ENCODE peak calls at places on chromosome 11, in eight cellular contexts. Q is AG09309; J is GM20000; R is activated CD8-positive, alpha-beta T cell treated with anti-CD3 and anti-CD28 coated beads for 36 hours; O is transverse colon; Z is adrenal gland; Y is cardiac fibroblast; A is kidney epithelial cell. B is an unnamed sample.

GRCh38 chr11:66878554-66878953 is 21.7 kb downstream of the LRFN4 start:
- DNase-seq in R (no peak), O (no peak), A (no peak), Y (no peak), J (no peak), Z (no peak), Q (no peak), B (no peak)

GRCh38 chr11:97419729-97420128 is 1029.9 kb downstream of the JRKL start:
- DNase-seq in J (no peak), O (no peak), Y (no peak), Q (no peak), Z (no peak), R (no peak), A (no peak), B (no peak)

GRCh38 chr11:112797653-112798293 is 163.4 kb upstream of the NCAM1 start:
- DNase-seq in O (no peak), J (peak), Z (peak), R (peak), A (no peak), Q (no peak), Y (peak), B (peak)

GRCh38 chr11:56521955-56522354 is 21.1 kb downstream of the OR5M11 start:
- DNase-seq in Z (no peak), Q (no peak), O (peak), J (no peak), Y (peak), R (no peak), A (no peak), B (no peak)

GRCh38 chr11:122069946-122070345 is 46.1 kb downstream of the BLID start:
- DNase-seq in J (peak), O (peak), Z (peak), Y (peak), A (peak), R (peak), Q (peak), B (no peak)

GRCh38 chr11:17257200-17257599 is 19.3 kb upstream of the NUCB2 start:
- DNase-seq in Z (no peak), R (no peak), Y (peak), A (no peak), J (no peak), O (no peak), Q (no peak), B (no peak)

GRCh38 chr11:131979364-131979763 is 608.9 kb downstream of the NTM start:
- DNase-seq in A (no peak), Z (no peak), Y (no peak), Q (no peak), J (no peak), O (no peak), R (no peak), B (no peak)

GRCh38 chr11:80987161-80987560 is 1546.3 kb upstream of the TENM4 start:
- DNase-seq in Q (no peak), O (no peak), R (no peak), J (no peak), Z (no peak), A (no peak), Y (no peak), B (no peak)

GRCh38 chr11:118263109-118263508 is 988 bp downstream of the MPZL2 start:
- DNase-seq in A (no peak), Y (no peak), Z (no peak), O (no peak), R (no peak), J (no peak), Q (no peak), B (no peak)

GRCh38 chr11:47395225-47396048 is 13.0 kb upstream of the SLC39A13 start:
- DNase-seq in Z (no peak), A (no peak), O (no peak), Y (no peak), Q (no peak), J (no peak), R (no peak), B (no peak)

DNA sequence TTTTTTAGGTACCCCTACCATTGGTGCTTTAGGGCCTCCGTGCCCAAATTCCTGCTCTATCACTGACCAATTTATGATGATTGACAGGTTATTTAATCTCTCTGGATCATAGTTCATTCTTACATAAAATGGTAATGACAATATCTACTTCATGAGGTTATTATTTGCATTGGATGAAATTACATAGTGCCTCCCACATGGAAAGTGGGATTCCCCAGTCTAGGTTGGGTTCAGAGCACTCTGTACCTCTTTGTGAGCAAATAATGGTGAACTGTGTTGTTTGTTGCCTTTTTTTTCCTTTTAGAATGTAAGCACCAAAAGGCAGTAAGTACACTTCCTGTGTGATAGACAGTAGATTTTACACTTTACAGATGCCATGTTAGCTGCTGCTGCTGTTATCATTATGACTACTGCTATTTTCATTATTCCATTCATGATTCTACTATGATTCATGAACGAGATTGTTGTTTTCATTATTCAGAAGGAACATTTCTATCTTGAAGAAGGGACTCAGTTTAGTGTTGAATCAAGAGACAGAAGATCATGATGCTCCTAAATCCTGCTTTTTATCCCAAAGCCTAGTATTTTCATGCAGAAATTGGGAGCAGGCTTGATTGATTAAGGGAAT is 100.8 kb downstream of the ALX4 start:
- DNase-seq in O (no peak), A (no peak), Z (no peak), Y (peak), R (no peak), J (no peak), Q (no peak), B (no peak)
- TF ChIP-seq CTCF in O (no peak), A (no peak), Z (no peak), Y (no peak), R (no peak), J (no peak), Q (no peak), B (no peak)

GRCh38 chr11:76203131-76203925 is 3.0 kb downstream of the WNT11 start:
- DNase-seq in R (no peak), A (no peak), Q (no peak), Y (no peak), Z (no peak), J (no peak), O (no peak), B (no peak)
- TF ChIP-seq CTCF in R (no peak), A (no peak), Q (no peak), Y (no peak), Z (no peak), J (no peak), O (no peak), B (no peak)

DNA sequence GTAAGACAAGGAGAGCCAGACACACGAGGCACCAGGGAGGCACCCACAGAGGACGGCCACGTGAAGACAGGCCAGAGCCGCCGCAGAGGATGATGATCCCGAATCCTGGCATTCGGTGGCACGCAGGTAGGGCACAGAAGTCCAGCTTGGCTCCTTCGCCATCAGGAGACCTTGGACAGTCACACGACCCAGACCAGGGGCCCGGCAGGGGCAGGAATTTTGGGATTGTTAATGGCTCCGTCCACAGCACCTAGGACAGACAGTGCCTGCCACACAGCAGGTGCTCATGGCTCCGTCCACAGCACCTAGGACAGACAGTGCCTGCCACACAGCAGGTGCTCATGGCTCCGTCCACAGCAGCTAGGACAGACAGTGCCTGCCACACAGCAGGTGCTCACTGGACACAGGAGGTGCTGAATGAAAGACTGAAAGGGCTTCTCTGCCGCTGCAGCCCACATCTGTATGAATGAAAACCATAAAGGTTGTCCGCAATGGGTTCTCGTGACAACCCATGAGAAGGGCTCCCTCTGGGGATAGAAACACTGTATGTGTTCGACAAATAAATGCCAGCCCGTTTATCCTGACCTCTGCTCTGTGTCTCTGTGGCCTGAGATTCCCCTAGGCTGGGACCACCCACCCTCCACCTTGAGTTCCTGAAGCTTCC is 341.6 kb downstream of the CTTN start:
- DNase-seq in O (no peak), Q (no peak), Y (no peak), A (no peak), J (no peak), Z (no peak), R (no peak), B (no peak)
- TF ChIP-seq CTCF in O (no peak), Q (no peak), Y (no peak), A (no peak), J (no peak), Z (no peak), R (no peak), B (no peak)

GRCh38 chr11:117221775-117222517 is 9.9 kb downstream of the PCSK7 start:
- DNase-seq in Q (no peak), R (no peak), Y (peak), Z (no peak), J (no peak), A (no peak), O (peak), B (no peak)
- TF ChIP-seq CTCF in Q (peak), R (no peak), Y (no peak), Z (no peak), J (no peak), A (no peak), O (no peak), B (no peak)

GRCh38 chr11:1791912-1792311 is 28.2 kb upstream of the CTSD start:
- DNase-seq in Y (no peak), A (no peak), J (no peak), Q (no peak), Z (no peak), O (peak), R (no peak), B (no peak)

GRCh38 chr11:1792461-1792860 is 28.7 kb upstream of the CTSD start:
- DNase-seq in Y (no peak), R (peak), Z (no peak), J (no peak), O (no peak), Q (no peak), A (no peak), B (no peak)

GRCh38 chr11:1797391-1798125 is 33.8 kb upstream of the CTSD start:
- DNase-seq in J (no peak), O (no peak), Q (no peak), Z (no peak), R (no peak), A (no peak), Y (no peak), B (no peak)

GRCh38 chr11:1793091-1793490 is 29.4 kb upstream of the CTSD start:
- DNase-seq in Q (no peak), R (no peak), Y (no peak), Z (no peak), O (no peak), A (no peak), J (no peak), B (no peak)

GRCh38 chr11:1796297-1797011 is 32.7 kb upstream of the CTSD start:
- DNase-seq in O (no peak), Q (no peak), Z (no peak), R (no peak), A (no peak), Y (no peak), J (no peak), B (no peak)
- TF ChIP-seq CTCF in O (no peak), Q (no peak), Z (no peak), R (no peak), A (no peak), Y (no peak), J (no peak), B (no peak)

DNA sequence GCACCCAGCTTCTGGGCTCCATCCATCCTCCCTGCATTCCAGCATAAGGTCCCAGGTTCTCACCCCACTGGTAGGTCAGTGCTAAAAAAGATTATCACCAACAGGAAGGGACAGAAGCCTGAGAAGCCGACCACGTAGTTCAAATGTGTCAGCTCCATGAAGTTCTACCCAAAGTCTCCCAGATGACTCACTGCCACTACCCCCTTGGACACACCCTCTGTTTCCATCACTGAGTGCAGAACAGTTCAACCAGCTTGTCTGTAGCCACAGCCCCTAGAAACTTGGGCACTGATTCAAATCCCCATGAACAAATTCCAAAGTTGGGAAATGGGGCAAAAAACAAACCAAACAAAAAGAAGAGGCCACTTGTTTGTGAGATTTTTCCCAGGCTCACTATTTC is 24.4 kb upstream of the FLI1 start:
- DNase-seq in Y (peak), J (no peak), A (no peak), Z (no peak), O (no peak), Q (no peak), R (no peak), B (no peak)
- TF ChIP-seq CTCF in Y (no peak), J (no peak), A (no peak), Z (no peak), O (no peak), Q (no peak), R (no peak), B (no peak)

GRCh38 chr11:23263466-23263865 is 403.2 kb upstream of the CCDC179 start:
- DNase-seq in Q (no peak), O (no peak), J (no peak), A (no peak), R (no peak), Y (no peak), Z (no peak), B (no peak)

GRCh38 chr11:23252426-23252825 is 392.2 kb upstream of the CCDC179 start:
- DNase-seq in Q (no peak), J (no peak), R (no peak), Y (no peak), Z (no peak), A (no peak), O (no peak), B (no peak)

GRCh38 chr11:23257088-23257487 is 396.8 kb upstream of the CCDC179 start:
- DNase-seq in Q (no peak), O (no peak), Z (no peak), J (no peak), Y (no peak), A (no peak), R (no peak), B (no peak)

GRCh38 chr11:23257556-23257955 is 397.3 kb upstream of the CCDC179 start:
- DNase-seq in Z (no peak), J (no peak), Q (no peak), O (no peak), Y (no peak), R (no peak), A (no peak), B (no peak)
- TF ChIP-seq CTCF in Z (no peak), J (no peak), Q (no peak), O (no peak), Y (no peak), R (no peak), A (no peak), B (no peak)

DNA sequence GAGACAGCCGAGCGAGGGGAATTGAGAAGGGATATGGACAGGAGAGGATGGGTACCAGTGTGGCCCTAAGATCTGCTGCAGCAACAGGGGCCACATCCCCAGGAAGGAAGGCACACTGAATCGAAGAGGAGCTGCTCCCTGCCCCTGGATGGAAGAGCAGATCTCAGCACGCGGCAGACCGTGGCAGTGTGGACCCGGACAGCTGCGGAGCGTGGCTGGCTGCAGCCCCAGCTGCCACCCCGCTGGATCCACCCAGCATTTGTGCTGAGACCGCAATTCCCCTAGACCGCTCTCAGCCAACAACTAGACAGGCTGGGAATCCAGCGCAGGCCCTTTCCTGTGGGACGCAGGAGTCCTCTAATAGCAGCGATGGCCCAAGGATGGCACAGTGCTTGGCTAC is 94.7 kb downstream of the NECTIN1 start:
- DNase-seq in Q (no peak), J (no peak), Y (no peak), Z (no peak), A (no peak), R (no peak), O (no peak), B (no peak)
- TF ChIP-seq CTCF in Q (no peak), J (no peak), Y (no peak), Z (no peak), A (no peak), R (no peak), O (no peak), B (no peak)

DNA sequence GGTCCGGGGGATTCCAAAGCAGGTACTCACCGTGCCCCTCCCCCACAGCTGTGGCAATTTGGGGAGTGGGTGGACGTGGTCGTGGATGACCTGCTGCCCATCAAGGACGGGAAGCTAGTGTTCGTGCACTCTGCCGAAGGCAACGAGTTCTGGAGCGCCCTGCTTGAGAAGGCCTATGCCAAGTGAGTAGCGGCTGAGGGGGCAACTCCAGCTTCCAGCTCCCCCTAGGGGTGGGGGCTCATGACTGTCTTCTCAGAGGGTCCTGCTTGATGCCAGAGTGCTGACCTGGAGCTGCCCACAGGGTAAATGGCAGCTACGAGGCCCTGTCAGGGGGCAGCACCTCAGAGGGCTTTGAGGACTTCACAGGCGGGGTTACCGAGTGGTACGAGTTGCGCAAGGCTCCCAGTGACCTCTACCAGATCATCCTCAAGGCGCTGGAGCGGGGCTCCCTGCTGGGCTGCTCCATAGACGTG is 4.2 kb downstream of the CAPN1 start:
- DNase-seq in J (no peak), O (no peak), Q (no peak), Z (peak), A (no peak), R (no peak), Y (no peak), B (no peak)
- TF ChIP-seq CTCF in J (no peak), O (no peak), Q (no peak), Z (no peak), A (no peak), R (no peak), Y (no peak), B (no peak)